ENCODE peak calls at places on chromosome 11, in six cellular contexts. H is activated T-cell treated with anti-CD3 and anti-CD28 coated beads, Interleukin-2, amount 50 U/mL, for 4 hours; G is natural killer cell treated with Interleukin-12 subunit alpha and Interleukin-12 subunit beta and Interleukin-15 and Interleukin-18, amount 100 ng/mL, for 72 hours; B is left colon; T is HCT116; D is activated naive CD8-positive, alpha-beta T cell treated with anti-CD3 and anti-CD28 coated beads, Interleukin-2, amount 50 U/mL, for 24 hours. E is an unnamed sample.

GRCh38 chr11:105109855-105110750 is 29.5 kb downstream of the CARD18 start:
- ATAC-seq in G (no peak), H (no peak), B (peak), T (no peak), D (no peak), E (no peak)

GRCh38 chr11:73530109-73530508 is 67.8 kb downstream of the FAM168A start:
- ATAC-seq in H (no peak), G (no peak), T (no peak), B (peak), D (no peak), E (no peak)

GRCh38 chr11:65868076-65868667 is 4.4 kb downstream of the EFEMP2 start:
- ATAC-seq in T (peak), H (peak), G (no peak), B (no peak), D (no peak), E (no peak)

GRCh38 chr11:12106501-12106900 is 3.9 kb upstream of the MICAL2 start:
- ATAC-seq in D (no peak), T (no peak), H (no peak), G (no peak), B (no peak), E (no peak)

GRCh38 chr11:69899957-69900821 is 81.0 kb upstream of the FGF3 start:
- ATAC-seq in G (no peak), T (peak), H (no peak), D (no peak), B (peak), E (peak)

GRCh38 chr11:102467080-102467708 is 14.6 kb upstream of the TMEM123 start:
- ATAC-seq in T (no peak), D (no peak), B (peak), G (no peak), H (no peak), E (no peak)

GRCh38 chr11:69962152-69962551 is 116.0 kb upstream of the ANO1 start:
- ATAC-seq in G (no peak), D (no peak), B (peak), T (peak), H (no peak), E (no peak)

GRCh38 chr11:56331861-56332491 is 13.9 kb upstream of the OR8K1 start:
- ATAC-seq in T (no peak), B (no peak), G (no peak), D (no peak), H (no peak), E (peak)

GRCh38 chr11:43699879-43700278 is 19.3 kb downstream of the HSD17B12 start:
- ATAC-seq in D (no peak), G (no peak), H (no peak), T (no peak), B (no peak), E (no peak)

GRCh38 chr11:102974552-102975280 is 19.2 kb upstream of the MMP13 start:
- ATAC-seq in B (no peak), T (peak), H (no peak), D (no peak), G (no peak), E (peak)

GRCh38 chr11:77753230-77753629 is 67.3 kb downstream of the RSF1 start:
- ATAC-seq in G (no peak), D (no peak), H (no peak), T (no peak), B (no peak), E (no peak)

GRCh38 chr11:2474059-2474901 is 29.5 kb downstream of the KCNQ1 start:
- ATAC-seq in T (no peak), B (peak), D (no peak), G (peak), H (no peak), E (no peak)

GRCh38 chr11:34534826-34535225 is 21.2 kb upstream of the ELF5 start:
- ATAC-seq in H (no peak), B (no peak), D (no peak), G (no peak), T (no peak), E (no peak)

GRCh38 chr11:105449100-105449734 is 160.7 kb upstream of the GRIA4 start:
- ATAC-seq in D (no peak), B (no peak), T (peak), H (no peak), G (peak), E (no peak)

GRCh38 chr11:118935381-118935780 is 9.7 kb upstream of the BCL9L start:
- ATAC-seq in D (no peak), G (no peak), H (no peak), B (no peak), T (no peak), E (no peak)

GRCh38 chr11:6898911-6899310 is 6.6 kb upstream of the OR2D2 start:
- ATAC-seq in T (no peak), G (no peak), D (no peak), B (no peak), H (no peak), E (no peak)

GRCh38 chr11:117092951-117093590 is 5.2 kb downstream of the SIK3 start:
- ATAC-seq in T (no peak), B (no peak), D (peak), G (peak), H (peak), E (no peak)

E was measured in SK-N-SH treated with all-trans-retinoic acid at 6 μM for 48 hours.